ENCODE peak calls at places on chromosomes 6 and 20, in six cellular contexts. N is OCI-LY7; Z is psoas muscle; A is breast epithelium; S is CD8-positive, alpha-beta T cell; R is esophagus muscularis mucosa. B is an unnamed sample. For H3K36me3, the result is how much of the 10 kb centered on the place peaks cover.

GRCh38 chr20:58868795-58869194 is 16.3 kb downstream of the GNAS start:
- DNase-seq in N (no peak), Z (peak), A (no peak), S (no peak), R (no peak), B (peak)

GRCh38 chr6:1597924-1598323 is 11.8 kb upstream of the FOXC1 start:
- DNase-seq in N (no peak), Z (no peak), A (no peak), S (no peak), R (no peak), B (no peak)

GRCh38 chr20:57941572-57942381 is 232.0 kb upstream of the PMEPA1 start:
- DNase-seq in N (no peak), Z (no peak), A (no peak), S (no peak), R (no peak), B (no peak)

GRCh38 chr20:50746138-50746940 is 15.0 kb downstream of the PARD6B start:
- DNase-seq in N (no peak), Z (no peak), A (no peak), S (no peak), R (no peak), B (no peak)

GRCh38 chr20:57089701-57090144 is 176.7 kb downstream of the BMP7 start:
- DNase-seq in N (peak), Z (peak), A (peak), S (peak), R (no peak), B (peak)

GRCh38 chr6:22367331-22367730 is 70.5 kb upstream of the PRL start:
- DNase-seq in N (no peak), Z (no peak), A (no peak), S (no peak), R (no peak), B (no peak)

GRCh38 chr6:40810176-40810575 is 223.0 kb upstream of the LRFN2 start:
- DNase-seq in N (no peak), Z (no peak), A (no peak), S (no peak), R (no peak), B (no peak)

GRCh38 chr6:47097092-47097945 is 55.2 kb upstream of the ADGRF1 start:
- DNase-seq in N (peak), Z (peak), A (no peak), S (peak), R (no peak), B (peak)

GRCh38 chr6:135739288-135739687 is 112.2 kb upstream of the PDE7B start:
- DNase-seq in N (no peak), Z (no peak), A (no peak), S (no peak), R (no peak), B (no peak)

GRCh38 chr6:42224222-42225042 is 6.8 kb upstream of the MRPS10 start:
- DNase-seq in N (no peak), Z (no peak), A (no peak), S (no peak), R (no peak), B (no peak)

GRCh38 chr6:111521497-111522275 is 38.7 kb upstream of the REV3L start:
- DNase-seq in N (no peak), Z (no peak), A (no peak), S (no peak), R (no peak), B (no peak)

GRCh38 chr6:30060634-30060981 is 457 bp upstream of the POLR1H start:
- DNase-seq in N (peak), Z (peak), A (no peak), S (no peak), R (no peak), B (peak)

GRCh38 chr6:147201885-147202515 is 2.2 kb upstream of the STXBP5 start:
- DNase-seq in N (peak), Z (no peak), A (no peak), S (peak), R (no peak), B (peak)

GRCh38 chr6:109595998-109596397 is 95.0 kb downstream of the AK9 start:
- DNase-seq in N (peak), Z (no peak), A (no peak), S (no peak), R (no peak), B (peak)

GRCh38 chr20:56171087-56172012 is 77.2 kb upstream of the MC3R start:
- DNase-seq in N (peak), Z (no peak), A (no peak), S (no peak), R (no peak), B (peak)

GRCh38 chr6:45199554-45199953 is 128.6 kb upstream of the RUNX2 start:
- DNase-seq in N (no peak), Z (no peak), A (no peak), S (no peak), R (no peak), B (no peak)

GRCh38 chr6:24908555-24908954 is 27.2 kb downstream of the RIPOR2 start:
- DNase-seq in N (no peak), Z (no peak), A (no peak), S (no peak), R (no peak), B (no peak)

GRCh38 chr20:50415516-50416268 is 94.5 kb upstream of the PTPN1 start:
- DNase-seq in N (no peak), Z (peak), A (peak), S (no peak), R (peak), B (peak)

GRCh38 chr20:52168116-52168515 is 23.5 kb downstream of the ZFP64 start:
- DNase-seq in N (no peak), Z (no peak), A (no peak), S (no peak), R (no peak), B (no peak)

GRCh38 chr6:5718231-5718947 is 288.3 kb downstream of the NRN1 start:
- DNase-seq in N (peak), Z (no peak), A (no peak), S (peak), R (no peak), B (no peak)

GRCh38 chr6:143872211-143872610 is 7.9 kb downstream of the ZC2HC1B start:
- DNase-seq in N (no peak), Z (no peak), A (no peak), S (no peak), R (no peak), B (no peak)

GRCh38 chr6:120916844-120917243 is 417.4 kb downstream of the TBC1D32 start:
- DNase-seq in N (no peak), Z (no peak), A (no peak), S (no peak), R (no peak), B (no peak)

GRCh38 chr20:57270204-57270937 is 3.9 kb upstream of the BMP7 start:
- DNase-seq in N (no peak), Z (no peak), A (no peak), S (no peak), R (no peak), B (peak)

GRCh38 chr6:130322673-130323268 is 43.0 kb upstream of the TMEM200A start:
- DNase-seq in N (peak), Z (peak), A (no peak), S (peak), R (no peak), B (peak)

GRCh38 chr6:115783402-115784061 is 277.2 kb downstream of the FRK start:
- DNase-seq in N (no peak), Z (no peak), A (no peak), S (no peak), R (no peak), B (no peak)

GRCh38 chr6:6751615-6752014 is 163.1 kb downstream of the LY86 start:
- DNase-seq in N (no peak), Z (no peak), A (no peak), S (no peak), R (no peak), B (no peak)

GRCh38 chr6:16505711-16506362 is 255.4 kb downstream of the ATXN1 start:
- DNase-seq in N (no peak), Z (no peak), A (no peak), S (no peak), R (no peak), B (no peak)

GRCh38 chr6:2990932-2991506 is 8.7 kb upstream of the NQO2 start:
- DNase-seq in N (no peak), Z (no peak), A (no peak), S (no peak), R (no peak), B (no peak)

GRCh38 chr20:63101781-63102719 is 95.3 kb upstream of the BHLHE23 start:
- DNase-seq in N (no peak), Z (peak), A (no peak), S (peak), R (no peak), B (peak)

DNA sequence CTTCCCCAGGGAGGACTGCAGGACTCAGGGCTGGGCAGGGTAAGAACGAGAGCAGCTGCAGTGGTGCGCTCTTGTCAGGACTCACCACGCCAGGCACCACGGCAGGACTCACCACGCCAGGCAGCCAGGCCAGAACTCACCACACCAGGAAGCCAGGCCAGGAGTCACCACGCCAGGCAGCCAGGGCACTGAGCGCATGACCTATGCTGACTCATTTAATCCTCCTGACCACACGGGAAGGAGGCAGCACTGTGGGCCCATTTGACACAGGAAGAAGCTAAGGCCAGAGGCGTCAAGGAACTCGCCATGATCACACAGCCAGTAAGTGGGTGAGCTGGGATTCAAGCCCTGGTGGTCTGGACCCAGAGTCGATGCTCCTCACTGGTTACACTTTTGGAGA is 189.3 kb downstream of the PREX1 start:
- DNase-seq in N (no peak), Z (no peak), A (no peak), S (no peak), R (no peak), B (no peak)
- H3K36me3 ChIP-seq in N (under half), Z (under half), A (under half), S (half or more), R (under half), B (under half)

DNA sequence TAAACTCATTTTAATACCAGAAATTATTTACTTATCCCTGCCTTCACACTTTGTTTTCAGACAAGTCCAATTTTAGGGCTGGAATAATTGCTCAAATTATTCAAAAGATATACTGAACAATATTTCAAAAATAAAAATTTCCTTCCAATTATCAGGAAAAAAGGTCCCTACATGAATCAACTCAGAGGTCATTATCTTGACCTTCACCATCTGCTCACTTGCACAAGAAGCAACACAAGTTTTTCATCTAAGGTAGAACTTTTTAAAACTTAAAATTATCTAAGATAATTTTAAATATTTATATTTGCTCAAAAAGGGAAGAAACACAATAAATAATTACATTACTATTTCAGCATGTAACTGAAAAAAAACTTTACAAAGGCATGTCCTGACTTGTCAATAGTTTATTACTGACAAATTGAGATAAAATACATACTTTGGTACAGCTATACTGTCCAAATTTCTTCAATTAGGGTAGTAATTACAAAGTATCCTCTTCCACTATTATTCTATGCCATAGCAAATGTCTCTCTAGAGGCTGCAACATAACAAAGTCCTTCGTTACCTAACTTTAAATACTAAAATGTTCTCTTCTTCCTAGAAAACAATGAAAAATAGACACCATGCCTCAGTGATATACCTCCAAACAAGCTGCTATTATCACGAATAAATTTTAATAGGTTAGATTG is 2.4 kb downstream of the CEP85L start:
- DNase-seq in N (no peak), Z (no peak), A (no peak), S (no peak), R (no peak), B (no peak)
- H3K4me3 ChIP-seq in N (no peak), Z (peak), A (no peak), S (no peak), R (peak), B (no peak)

DNA sequence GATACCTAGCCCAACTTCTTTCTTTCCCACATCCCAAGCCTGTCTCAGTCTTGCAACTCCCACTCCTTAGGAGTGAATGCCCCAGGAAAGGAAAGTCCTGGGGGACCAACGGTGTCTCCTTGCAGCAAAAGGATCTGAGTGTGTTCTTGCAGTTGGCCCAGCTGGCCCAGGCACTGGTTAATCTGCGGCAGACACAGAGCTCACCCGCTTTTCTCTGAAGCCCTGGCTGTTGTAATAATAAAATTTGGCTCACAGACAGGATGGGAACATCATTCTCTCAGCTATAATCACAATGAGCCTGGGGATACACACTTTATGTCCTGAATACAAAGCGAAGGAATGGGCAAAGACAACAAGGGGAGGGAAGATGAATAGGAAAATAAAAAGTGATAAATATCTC is 287.0 kb upstream of the PRND start:
- DNase-seq in N (no peak), Z (no peak), A (no peak), S (no peak), R (peak), B (no peak)
- H3K27ac ChIP-seq in N (no peak), Z (no peak), A (no peak), S (no peak), R (no peak), B (no peak)

DNA sequence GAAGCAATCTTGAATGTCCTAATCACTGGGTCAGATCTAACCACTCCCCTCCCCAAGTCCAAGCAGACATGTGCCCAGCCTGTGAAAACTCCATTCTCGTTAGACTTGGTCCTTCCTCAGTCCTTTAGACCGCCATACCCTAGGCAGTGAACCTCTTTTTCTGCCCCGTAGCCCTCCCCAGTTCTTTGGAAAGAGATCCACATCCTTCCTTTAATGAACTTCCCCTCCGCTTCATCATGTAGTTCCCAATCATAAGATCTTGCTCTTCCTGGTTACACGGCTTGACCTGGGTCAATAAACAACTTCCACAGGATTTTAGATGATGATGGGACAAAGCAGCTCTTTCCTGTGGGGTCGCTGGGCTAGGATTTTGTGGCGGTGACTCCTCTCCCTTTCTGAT is 9.6 kb downstream of the AHCY start:
- DNase-seq in N (no peak), Z (no peak), A (no peak), S (no peak), R (no peak), B (no peak)
- H3K36me3 ChIP-seq in N (half or more), Z (under half), A (under half), S (under half), R (half or more), B (under half)

DNA sequence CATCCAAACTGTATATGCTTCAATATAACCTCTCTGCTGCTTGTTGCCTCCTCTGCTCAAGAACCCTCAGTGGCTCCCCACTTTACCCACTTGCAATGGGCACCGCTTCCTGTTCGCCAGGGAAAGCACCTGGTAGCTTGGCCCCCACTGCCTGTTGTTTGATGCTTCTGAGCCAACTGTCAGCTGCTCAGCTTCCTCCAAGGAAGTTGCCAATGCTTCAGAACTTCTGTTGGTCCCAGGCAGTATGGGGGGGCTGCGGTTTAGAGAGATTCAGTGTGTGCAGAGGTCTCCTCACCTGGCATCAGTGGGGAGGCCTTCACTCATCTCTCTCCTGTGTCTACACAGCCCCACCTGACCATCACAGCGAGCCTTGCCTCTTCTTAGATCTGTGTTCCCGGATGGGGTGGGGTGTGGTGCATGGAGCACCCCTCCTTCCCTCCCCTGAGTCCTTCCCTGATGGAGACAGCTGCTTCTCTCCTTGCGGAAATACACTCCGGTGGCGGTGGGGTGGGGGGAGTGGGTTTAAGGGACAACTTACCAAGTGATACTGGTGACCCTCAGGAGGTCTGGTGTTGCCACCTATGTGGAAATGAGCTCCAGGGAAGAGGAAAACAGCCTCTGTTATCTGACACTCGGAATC is 308.1 kb downstream of the CDH26 start:
- DNase-seq in N (no peak), Z (no peak), A (no peak), S (peak), R (no peak), B (no peak)
- H3K4me3 ChIP-seq in N (no peak), Z (no peak), A (no peak), S (no peak), R (no peak), B (no peak)

GRCh38 chr20:34524426-34524825 is 8.2 kb downstream of the DYNLRB1 start:
- DNase-seq in N (no peak), Z (no peak), A (no peak), S (peak), R (peak), B (no peak)

GRCh38 chr20:34525709-34526416 is 9.6 kb downstream of the DYNLRB1 start:
- DNase-seq in N (no peak), Z (peak), A (peak), S (peak), R (peak), B (no peak)

GRCh38 chr20:34525342-34525708 is 9.1 kb downstream of the DYNLRB1 start:
- DNase-seq in N (no peak), Z (no peak), A (no peak), S (peak), R (peak), B (no peak)

GRCh38 chr20:34526466-34526865 is 10.2 kb downstream of the DYNLRB1 start:
- DNase-seq in N (no peak), Z (no peak), A (no peak), S (no peak), R (no peak), B (no peak)

GRCh38 chr20:34522969-34523871 is 7.0 kb downstream of the DYNLRB1 start:
- DNase-seq in N (peak), Z (peak), A (no peak), S (peak), R (peak), B (peak)
- H3K27ac ChIP-seq in N (no peak), Z (peak), A (peak), S (no peak), R (peak), B (no peak)

DNA sequence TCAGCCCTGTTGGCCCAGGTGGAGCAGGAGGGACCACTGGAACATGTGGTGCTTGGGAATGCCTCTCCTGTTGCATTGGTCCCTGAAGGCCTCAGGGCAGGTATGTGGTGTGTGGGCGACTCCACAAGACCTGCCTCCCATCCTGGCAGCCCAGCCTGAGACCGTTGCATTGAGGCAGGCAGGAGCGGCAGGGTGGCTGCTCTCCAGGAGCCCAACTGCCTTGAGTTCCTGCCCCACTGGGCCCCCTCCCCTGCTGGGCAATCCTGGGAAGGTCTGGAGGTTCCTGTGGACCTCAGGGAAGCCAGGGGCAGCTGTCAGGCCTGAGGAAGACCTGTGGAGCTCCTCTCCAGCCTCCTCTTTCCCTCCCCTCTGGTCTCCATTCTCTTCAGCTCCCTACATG is 19.8 kb downstream of the MAVS start:
- DNase-seq in N (no peak), Z (no peak), A (no peak), S (no peak), R (no peak), B (no peak)
- H3K36me3 ChIP-seq in N (half or more), Z (under half), A (under half), S (under half), R (half or more), B (under half)

GRCh38 chr6:7809346-7809745 is 83.4 kb downstream of the BMP6 start:
- DNase-seq in N (no peak), Z (no peak), A (no peak), S (no peak), R (no peak), B (no peak)

GRCh38 chr6:7803219-7803618 is 77.3 kb downstream of the BMP6 start:
- DNase-seq in N (no peak), Z (no peak), A (no peak), S (no peak), R (no peak), B (no peak)

GRCh38 chr6:7805828-7806227 is 79.9 kb downstream of the BMP6 start:
- DNase-seq in N (no peak), Z (no peak), A (no peak), S (no peak), R (no peak), B (no peak)

DNA sequence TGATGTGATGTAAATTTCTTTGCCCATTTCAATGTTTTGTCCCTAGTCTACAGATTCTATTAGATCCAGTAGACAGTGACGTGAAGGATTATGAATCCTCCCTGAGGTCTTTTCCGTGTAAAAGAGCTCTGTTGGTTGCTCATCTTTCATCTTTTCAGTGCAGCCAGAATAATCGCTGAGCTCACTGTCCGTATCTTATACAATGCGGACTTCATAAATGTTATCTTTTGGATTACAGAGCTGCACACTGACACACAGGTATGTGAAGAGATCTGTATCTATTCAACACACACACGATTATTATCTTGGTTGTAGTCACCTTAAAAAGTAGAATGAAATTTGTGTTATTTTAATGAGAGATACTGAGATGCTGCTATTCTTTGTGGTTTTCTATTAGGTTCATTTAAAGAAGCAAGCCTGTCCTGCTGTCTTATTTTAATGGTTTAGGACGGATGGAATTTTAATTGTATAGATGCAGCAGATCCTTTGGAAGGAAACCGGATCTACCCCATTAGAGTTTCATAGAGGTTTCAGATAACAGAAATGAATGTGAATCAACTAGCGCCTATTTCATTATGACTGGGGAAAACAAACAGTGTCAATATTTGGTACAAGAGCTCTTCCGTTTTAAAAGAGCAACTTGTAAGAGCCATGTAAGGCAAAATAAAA is 79.3 kb downstream of the BMP6 start:
- DNase-seq in N (no peak), Z (no peak), A (no peak), S (no peak), R (no peak), B (no peak)
- H3K4me3 ChIP-seq in N (no peak), Z (no peak), A (no peak), S (no peak), R (no peak), B (no peak)

B was measured in neural progenitor cell.